ENCODE peak calls at places on chromosomes 7 and 10, in nine cellular contexts. J, X, O, H, C, Z, W, D and E are unnamed samples.

GRCh38 chr7:28020302-28020940 is 160.2 kb downstream of the JAZF1 start:
- DNase-seq in D (peak), O (peak), J (peak), H (peak), X (peak), Z (peak), W (peak), C (peak), E (peak)

GRCh38 chr7:140165422-140165821 is 11.4 kb downstream of the KDM7A start:
- DNase-seq in H (peak), D (no peak), Z (peak), O (no peak), C (peak), W (peak), J (no peak), X (no peak), E (no peak)

GRCh38 chr7:33814400-33814799 is 90.9 kb upstream of the BMPER start:
- DNase-seq in D (no peak), J (no peak), O (no peak), X (no peak), C (no peak), Z (peak), W (peak), H (no peak), E (no peak)

GRCh38 chr10:88256013-88256680 is 327.0 kb downstream of the RNLS start:
- DNase-seq in Z (peak), D (peak), C (peak), J (no peak), O (no peak), H (no peak), W (peak), X (no peak), E (no peak)

GRCh38 chr7:70405241-70405640 is 726.7 kb upstream of the GALNT17 start:
- DNase-seq in J (no peak), X (no peak), W (no peak), D (no peak), C (no peak), H (no peak), O (no peak), Z (no peak), E (no peak)

GRCh38 chr10:69087600-69088470 is at the start of gene SRGN:
- DNase-seq in C (peak), J (no peak), X (no peak), O (no peak), W (peak), H (peak), Z (peak), D (peak), E (no peak)

GRCh38 chr10:131746785-131747184 is 154.0 kb upstream of the PPP2R2D start:
- DNase-seq in C (no peak), O (no peak), Z (no peak), W (no peak), X (no peak), H (no peak), J (no peak), D (no peak), E (no peak)

GRCh38 chr10:91740353-91740924 is 57.8 kb upstream of the TNKS2 start:
- DNase-seq in O (no peak), W (no peak), X (no peak), D (no peak), Z (no peak), J (no peak), H (no peak), C (no peak), E (no peak)

GRCh38 chr10:129472696-129473555 is 5.9 kb downstream of the MGMT start:
- DNase-seq in O (no peak), Z (no peak), D (no peak), H (no peak), W (no peak), C (no peak), X (no peak), J (no peak), E (no peak)

GRCh38 chr7:113421696-113422330 is 303.5 kb upstream of the SMIM30 start:
- DNase-seq in X (peak), Z (peak), H (peak), W (peak), C (peak), J (peak), D (peak), O (peak), E (peak)

GRCh38 chr10:662686-663465 is 26.6 kb downstream of the DIP2C start:
- DNase-seq in J (no peak), Z (no peak), H (no peak), O (no peak), X (no peak), C (no peak), W (no peak), D (no peak), E (no peak)

GRCh38 chr7:43569424-43569823 is 13.5 kb upstream of the STK17A start:
- DNase-seq in D (no peak), W (peak), X (no peak), H (peak), C (peak), O (no peak), J (no peak), Z (peak), E (no peak)

GRCh38 chr7:11896663-11897062 is 64.7 kb upstream of the THSD7A start:
- DNase-seq in C (no peak), H (no peak), W (no peak), D (no peak), O (no peak), J (no peak), X (no peak), Z (no peak), E (no peak)

GRCh38 chr7:42511027-42511426 is 274.0 kb upstream of the GLI3 start:
- DNase-seq in X (no peak), J (no peak), W (peak), C (no peak), H (peak), O (no peak), Z (no peak), D (no peak), E (no peak)

GRCh38 chr10:48946891-48947500 is 7.4 kb upstream of the LRRC18 start:
- DNase-seq in D (no peak), H (no peak), W (peak), X (no peak), Z (peak), J (peak), C (no peak), O (no peak), E (no peak)

GRCh38 chr7:2757904-2758672 is 70.1 kb downstream of the AMZ1 start:
- DNase-seq in D (peak), W (peak), Z (peak), J (peak), C (peak), H (peak), O (peak), X (no peak), E (peak)

GRCh38 chr10:86260564-86260963 is 106.0 kb downstream of the GRID1 start:
- DNase-seq in X (no peak), Z (no peak), J (no peak), C (no peak), D (no peak), W (no peak), H (no peak), O (no peak), E (no peak)

GRCh38 chr7:820341-820740 is 11.9 kb upstream of the SUN1 start:
- DNase-seq in D (no peak), C (no peak), J (no peak), Z (no peak), H (no peak), W (no peak), X (no peak), O (no peak), E (no peak)

GRCh38 chr7:102916881-102917280 is 4.1 kb downstream of the LRRC17 start:
- DNase-seq in W (no peak), D (no peak), J (no peak), O (no peak), H (peak), X (no peak), C (peak), Z (peak), E (no peak)

GRCh38 chr7:120856621-120857352 is 1.2 kb downstream of the TSPAN12 start:
- DNase-seq in C (peak), W (peak), O (peak), D (peak), J (no peak), H (peak), X (peak), Z (peak), E (peak)

GRCh38 chr10:43409385-43410109 is 561 bp upstream of the HNRNPF start:
- DNase-seq in J (no peak), O (peak), Z (no peak), C (peak), W (peak), D (no peak), H (no peak), X (no peak), E (peak)

GRCh38 chr7:113796557-113796956 is 122.3 kb downstream of the PPP1R3A start:
- DNase-seq in C (peak), Z (peak), H (peak), W (peak), J (peak), D (no peak), X (no peak), O (no peak), E (no peak)

GRCh38 chr7:36130236-36130945 is 22.7 kb upstream of the EEPD1 start:
- DNase-seq in H (no peak), C (no peak), X (no peak), O (no peak), W (no peak), Z (no peak), J (no peak), D (no peak), E (no peak)

GRCh38 chr7:114426824-114427223 is 12.2 kb downstream of the FOXP2 start:
- DNase-seq in H (peak), J (peak), O (no peak), Z (peak), X (no peak), D (no peak), W (peak), C (peak), E (no peak)

GRCh38 chr7:158272091-158272490 is 315.5 kb downstream of the PTPRN2 start:
- DNase-seq in H (no peak), W (no peak), O (no peak), X (no peak), Z (no peak), C (no peak), D (no peak), J (no peak), E (no peak)

GRCh38 chr7:8923164-8923806 is 489.9 kb downstream of the NXPH1 start:
- DNase-seq in O (no peak), W (no peak), H (no peak), J (no peak), Z (no peak), C (no peak), D (no peak), X (no peak), E (no peak)

GRCh38 chr10:30708234-30708633 is 78.7 kb upstream of the LYZL2 start:
- DNase-seq in D (no peak), H (no peak), J (no peak), X (no peak), W (no peak), C (no peak), Z (no peak), O (no peak), E (no peak)

GRCh38 chr7:69599211-69599878 is 1.1 kb downstream of the AUTS2 start:
- DNase-seq in D (no peak), H (peak), W (no peak), X (peak), O (no peak), C (no peak), Z (no peak), J (no peak), E (peak)

GRCh38 chr10:114384601-114385000 is 19.7 kb downstream of the AFAP1L2 start:
- DNase-seq in J (no peak), D (no peak), H (no peak), C (no peak), X (no peak), O (no peak), Z (no peak), W (no peak), E (no peak)

GRCh38 chr10:112376578-112376855 is 2.6 kb downstream of the ACSL5 start:
- DNase-seq in W (no peak), O (no peak), J (no peak), H (no peak), X (no peak), C (no peak), D (no peak), Z (no peak), E (no peak)

GRCh38 chr10:86649471-86650150 is 4.7 kb upstream of the OPN4 start:
- DNase-seq in Z (no peak), H (no peak), D (no peak), X (no peak), O (no peak), W (no peak), C (no peak), J (no peak), E (no peak)

GRCh38 chr7:153886506-153887391 is 165.4 kb upstream of the DPP6 start:
- DNase-seq in H (no peak), C (no peak), Z (peak), J (no peak), X (no peak), D (no peak), W (no peak), O (no peak), E (no peak)